ENCODE peak calls at places on chromosome 10, in five cellular contexts. P is GM13977, V is endothelial cell, G is astrocyte, C is AG10803. B is an unnamed sample.

GRCh38 chr10:89653410-89653828 is 8.4 kb upstream of the PANK1 start:
- DNase-seq in V (no peak), C (peak), G (peak), P (peak), B (peak)

GRCh38 chr10:104333728-104334373 is 4.4 kb downstream of the ITPRIP start:
- DNase-seq in P (no peak), G (no peak), C (no peak), V (no peak), B (no peak)

GRCh38 chr10:29591416-29591968 is 43.3 kb downstream of the SVIL start:
- DNase-seq in C (no peak), G (no peak), V (no peak), P (no peak), B (no peak)

GRCh38 chr10:95133997-95134396 is 60.0 kb upstream of the ACSM6 start:
- DNase-seq in V (no peak), P (no peak), C (no peak), G (no peak), B (no peak)

GRCh38 chr10:69750011-69750373 is 51.7 kb upstream of the COL13A1 start:
- DNase-seq in P (no peak), G (no peak), C (no peak), V (no peak), B (no peak)

GRCh38 chr10:44766601-44767000 is 144.5 kb upstream of the TMEM72 start:
- DNase-seq in G (no peak), C (no peak), P (no peak), V (no peak), B (no peak)

GRCh38 chr10:63518690-63519288 is 2.4 kb upstream of the REEP3 start:
- DNase-seq in V (no peak), P (no peak), C (no peak), G (no peak), B (no peak)

GRCh38 chr10:110506448-110506847 is 8.7 kb downstream of the DUSP5 start:
- DNase-seq in C (no peak), G (no peak), V (no peak), P (no peak), B (no peak)

GRCh38 chr10:54262726-54263125 is 538.3 kb downstream of the PCDH15 start:
- DNase-seq in P (no peak), V (no peak), G (no peak), C (no peak), B (no peak)

GRCh38 chr10:128324058-128324457 is 197.8 kb upstream of the MKI67 start:
- DNase-seq in V (peak), C (no peak), P (no peak), G (no peak), B (no peak)

GRCh38 chr10:103276251-103276936 is 544 bp upstream of the INA start:
- DNase-seq in C (no peak), V (no peak), P (no peak), G (no peak), B (no peak)

GRCh38 chr10:93028881-93029280 is 31.7 kb upstream of the CYP26C1 start:
- DNase-seq in P (no peak), C (peak), G (peak), V (no peak), B (no peak)

GRCh38 chr10:31771345-31771831 is 157.2 kb downstream of the ARHGAP12 start:
- DNase-seq in P (no peak), V (no peak), C (peak), G (peak), B (no peak)

GRCh38 chr10:114902151-114902550 is 35.8 kb upstream of the TRUB1 start:
- DNase-seq in G (peak), P (no peak), C (peak), V (no peak), B (no peak)

GRCh38 chr10:88979153-88979562 is 11.4 kb upstream of the FAS start:
- DNase-seq in C (peak), V (no peak), P (no peak), G (peak), B (no peak)

GRCh38 chr10:63976538-63976937 is 455.3 kb downstream of the REEP3 start:
- DNase-seq in C (peak), V (peak), P (peak), G (no peak), B (peak)

GRCh38 chr10:61733358-61733940 is 70.7 kb downstream of the CABCOCO1 start:
- DNase-seq in P (peak), V (peak), G (peak), C (peak), B (peak)

GRCh38 chr10:103476046-103476768 is 2.8 kb downstream of the CALHM3 start:
- DNase-seq in G (no peak), V (peak), P (no peak), C (no peak), B (no peak)

GRCh38 chr10:97407211-97407951 is 6.2 kb upstream of the RRP12 start:
- DNase-seq in P (peak), C (peak), G (peak), V (peak), B (peak)

GRCh38 chr10:86651631-86652331 is 2.6 kb upstream of the OPN4 start:
- DNase-seq in P (no peak), V (no peak), C (no peak), G (no peak), B (no peak)

GRCh38 chr10:120548210-120548609 is 91.2 kb downstream of the PLPP4 start:
- DNase-seq in G (no peak), C (no peak), V (no peak), P (no peak), B (no peak)

GRCh38 chr10:67629461-67629971 is 66.5 kb downstream of the CTNNA3 start:
- DNase-seq in P (no peak), V (no peak), C (no peak), G (peak), B (no peak)

GRCh38 chr10:124145109-124145860 is 51.9 kb upstream of the CHST15 start:
- DNase-seq in C (peak), G (no peak), P (no peak), V (peak), B (no peak)

GRCh38 chr10:96606216-96606615 is 19.4 kb upstream of the TM9SF3 start:
- DNase-seq in C (peak), P (no peak), V (no peak), G (peak), B (no peak)

GRCh38 chr10:49608166-49608758 is 1.8 kb upstream of the SLC18A3 start:
- DNase-seq in C (no peak), G (no peak), P (no peak), V (no peak), B (no peak)

GRCh38 chr10:49299816-49300139 is 808 bp downstream of the C10orf71 start:
- DNase-seq in V (no peak), G (no peak), C (no peak), P (no peak), B (no peak)

GRCh38 chr10:15703167-15703880 is 16.4 kb downstream of the ITGA8 start:
- DNase-seq in C (peak), G (no peak), V (no peak), P (no peak), B (no peak)

GRCh38 chr10:48898426-48898825 is 41.2 kb downstream of the LRRC18 start:
- DNase-seq in G (no peak), C (no peak), P (no peak), V (no peak), B (no peak)

GRCh38 chr10:48579251-48579960 is 25.5 kb downstream of the ARHGAP22 start:
- DNase-seq in P (no peak), V (no peak), G (peak), C (peak), B (no peak)

GRCh38 chr10:124701881-124702656 is 42.1 kb downstream of the FAM53B start:
- DNase-seq in P (no peak), C (no peak), G (peak), V (no peak), B (no peak)

GRCh38 chr10:68900427-68901105 is 549 bp upstream of the DDX50 start:
- DNase-seq in P (no peak), V (no peak), G (peak), C (peak), B (no peak)

GRCh38 chr10:77586719-77587423 is 50.7 kb downstream of the KCNMA1 start:
- DNase-seq in G (peak), C (peak), V (no peak), P (no peak), B (no peak)
- TF ChIP-seq CTCF in G (no peak), C (no peak), V (no peak), P (no peak), B (no peak)

GRCh38 chr10:21021843-21022594 is 124.9 kb upstream of the NEBL start:
- DNase-seq in G (no peak), V (peak), C (no peak), P (no peak), B (no peak)

GRCh38 chr10:21015838-21016237 is 118.7 kb upstream of the NEBL start:
- DNase-seq in P (no peak), V (no peak), C (no peak), G (no peak), B (no peak)

GRCh38 chr10:21021231-21021630 is 124.1 kb upstream of the NEBL start:
- DNase-seq in V (no peak), G (no peak), P (no peak), C (no peak), B (no peak)

GRCh38 chr10:21022821-21023220 is 125.7 kb upstream of the NEBL start:
- DNase-seq in C (no peak), G (no peak), P (no peak), V (no peak), B (no peak)

DNA sequence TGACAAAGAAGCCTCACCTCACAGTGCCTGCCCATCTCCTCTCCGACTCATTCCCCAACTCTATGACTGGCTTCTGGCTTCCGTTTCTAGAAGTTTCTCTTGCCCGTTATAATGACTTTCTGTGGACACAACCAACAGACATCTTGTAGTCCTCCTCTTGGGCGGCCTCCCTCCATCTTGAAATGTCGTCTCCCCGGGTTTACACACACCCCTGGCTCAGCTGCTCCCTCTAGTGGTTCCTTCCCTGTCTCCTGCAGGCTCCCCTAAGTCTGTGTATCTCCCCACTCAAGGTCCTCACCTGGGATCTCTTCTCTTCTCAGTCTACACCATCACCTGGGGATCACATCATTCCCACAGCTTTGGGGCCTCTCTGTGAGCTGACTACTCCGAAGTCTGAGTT is 123.4 kb upstream of the NEBL start:
- DNase-seq in V (peak), C (no peak), G (no peak), P (peak), B (peak)
- TF ChIP-seq CTCF in V (peak), C (peak), G (no peak), P (peak), B (peak)

GRCh38 chr10:18214692-18215563 is 74.7 kb downstream of the CACNB2 start:
- DNase-seq in P (peak), V (peak), G (no peak), C (peak), B (peak)

GRCh38 chr10:18217577-18217976 is 77.4 kb downstream of the CACNB2 start:
- DNase-seq in V (no peak), P (no peak), G (no peak), C (no peak), B (no peak)

GRCh38 chr10:18211862-18212261 is 71.6 kb downstream of the CACNB2 start:
- DNase-seq in P (no peak), C (no peak), G (no peak), V (no peak), B (no peak)

GRCh38 chr10:18219096-18219495 is 78.9 kb downstream of the CACNB2 start:
- DNase-seq in C (no peak), V (no peak), G (no peak), P (no peak), B (no peak)

GRCh38 chr10:18216482-18216881 is 76.3 kb downstream of the CACNB2 start:
- DNase-seq in P (no peak), C (peak), V (no peak), G (no peak), B (no peak)
- TF ChIP-seq CTCF in P (peak), C (peak), V (no peak), G (peak), B (no peak)

GRCh38 chr10:12707461-12708185 is 293.9 kb downstream of the CCDC3 start:
- DNase-seq in C (peak), P (peak), V (peak), G (peak), B (peak)
- TF ChIP-seq CTCF in C (peak), P (peak), V (peak), G (peak), B (peak)

GRCh38 chr10:7622969-7623368 is 43.8 kb downstream of the ITIH5 start:
- DNase-seq in G (no peak), V (peak), C (no peak), P (no peak), B (no peak)
- TF ChIP-seq CTCF in G (no peak), V (no peak), C (no peak), P (peak), B (no peak)